ENCODE peak calls at places on chromosomes 7 and 10, in six cellular contexts. One of them, this sample, is unnamed.

GRCh38 chr10:116002735-116003134 is 270.3 kb downstream of the GFRA1 start:
- DNase-seq in upper lobe of right lung: no peak
- DNase-seq in occipital lobe: no peak
- DNase-seq in HepG2: no peak
- DNase-seq in GM19239: no peak
- DNase-seq in lower lobe of right lung: no peak
- DNase-seq in this sample: no peak

GRCh38 chr7:17598846-17599245 is 300.4 kb downstream of the AHR start:
- DNase-seq in upper lobe of right lung: no peak
- DNase-seq in occipital lobe: no peak
- DNase-seq in HepG2: no peak
- DNase-seq in GM19239: no peak
- DNase-seq in lower lobe of right lung: no peak
- DNase-seq in this sample: no peak

GRCh38 chr10:103542764-103543616 is 49.5 kb downstream of the NEURL1 start:
- DNase-seq in upper lobe of right lung: peak
- DNase-seq in occipital lobe: peak
- DNase-seq in HepG2: peak
- DNase-seq in GM19239: no peak
- DNase-seq in lower lobe of right lung: no peak
- DNase-seq in this sample: peak

GRCh38 chr10:14184841-14185500 is 145.8 kb downstream of the FRMD4A start:
- DNase-seq in upper lobe of right lung: no peak
- DNase-seq in occipital lobe: no peak
- DNase-seq in HepG2: peak
- DNase-seq in GM19239: peak
- DNase-seq in lower lobe of right lung: no peak
- DNase-seq in this sample: no peak

GRCh38 chr10:72272689-72273409 is 875 bp upstream of the DDIT4 start:
- DNase-seq in upper lobe of right lung: peak
- DNase-seq in occipital lobe: peak
- DNase-seq in HepG2: peak
- DNase-seq in GM19239: no peak
- DNase-seq in lower lobe of right lung: peak
- DNase-seq in this sample: peak

GRCh38 chr10:62710182-62710581 is 94.3 kb upstream of the ADO start:
- DNase-seq in upper lobe of right lung: no peak
- DNase-seq in occipital lobe: no peak
- DNase-seq in HepG2: no peak
- DNase-seq in GM19239: no peak
- DNase-seq in lower lobe of right lung: no peak
- DNase-seq in this sample: no peak

GRCh38 chr10:103692421-103693069 is 162.8 kb downstream of the SH3PXD2A start:
- DNase-seq in upper lobe of right lung: no peak
- DNase-seq in occipital lobe: no peak
- DNase-seq in HepG2: no peak
- DNase-seq in GM19239: peak
- DNase-seq in lower lobe of right lung: no peak
- DNase-seq in this sample: no peak

GRCh38 chr10:18400201-18400910 is 251.0 kb downstream of the NSUN6 start:
- DNase-seq in upper lobe of right lung: no peak
- DNase-seq in occipital lobe: peak
- DNase-seq in HepG2: peak
- DNase-seq in GM19239: no peak
- DNase-seq in lower lobe of right lung: no peak
- DNase-seq in this sample: peak

GRCh38 chr7:151677581-151678226 is 158.0 kb upstream of the RHEB start:
- DNase-seq in upper lobe of right lung: no peak
- DNase-seq in occipital lobe: no peak
- DNase-seq in HepG2: no peak
- DNase-seq in GM19239: no peak
- DNase-seq in lower lobe of right lung: no peak
- DNase-seq in this sample: no peak

This sample was measured in posterior cingulate gyrus.